ENCODE peak calls at places on chromosomes 3 and 15, in seven cellular contexts. One of them, this sample, is unnamed.

GRCh38 chr3:30894521-30895289 is at the start of gene GADL1:
- DNase-seq in NCI-H1092: peak
- DNase-seq in T-helper 17 cell: no peak
- DNase-seq in left cardiac atrium: peak
- DNase-seq in GM12865: peak
- DNase-seq in activated CD8-positive, alpha-beta memory T cell treated with anti-CD3 and anti-CD28 coated beads for 24 hours: peak
- DNase-seq in H1: no peak
- DNase-seq in this sample: peak

GRCh38 chr15:71409541-71409940 is 294.3 kb downstream of the THSD4 start:
- DNase-seq in activated CD8-positive, alpha-beta memory T cell treated with anti-CD3 and anti-CD28 coated beads for 24 hours: no peak
- DNase-seq in H1: no peak
- DNase-seq in left cardiac atrium: no peak
- DNase-seq in T-helper 17 cell: no peak
- DNase-seq in GM12865: no peak
- DNase-seq in NCI-H1092: no peak
- DNase-seq in this sample: no peak

GRCh38 chr15:94683912-94684311 is 452.6 kb downstream of the MCTP2 start:
- DNase-seq in left cardiac atrium: no peak
- DNase-seq in GM12865: no peak
- DNase-seq in activated CD8-positive, alpha-beta memory T cell treated with anti-CD3 and anti-CD28 coated beads for 24 hours: no peak
- DNase-seq in NCI-H1092: no peak
- DNase-seq in T-helper 17 cell: no peak
- DNase-seq in H1: no peak
- DNase-seq in this sample: no peak

GRCh38 chr3:152556731-152557254 is 278.1 kb upstream of the P2RY1 start:
- DNase-seq in GM12865: peak
- DNase-seq in activated CD8-positive, alpha-beta memory T cell treated with anti-CD3 and anti-CD28 coated beads for 24 hours: no peak
- DNase-seq in H1: no peak
- DNase-seq in T-helper 17 cell: no peak
- DNase-seq in NCI-H1092: no peak
- DNase-seq in left cardiac atrium: peak
- DNase-seq in this sample: no peak

GRCh38 chr3:184085389-184085852 is 11.4 kb upstream of the HTR3E start:
- DNase-seq in T-helper 17 cell: no peak
- DNase-seq in H1: no peak
- DNase-seq in left cardiac atrium: no peak
- DNase-seq in GM12865: peak
- DNase-seq in NCI-H1092: no peak
- DNase-seq in activated CD8-positive, alpha-beta memory T cell treated with anti-CD3 and anti-CD28 coated beads for 24 hours: no peak
- DNase-seq in this sample: no peak

GRCh38 chr3:175495331-175495730 is 636.2 kb downstream of the NAALADL2 start:
- DNase-seq in H1: no peak
- DNase-seq in GM12865: peak
- DNase-seq in activated CD8-positive, alpha-beta memory T cell treated with anti-CD3 and anti-CD28 coated beads for 24 hours: no peak
- DNase-seq in NCI-H1092: no peak
- DNase-seq in left cardiac atrium: no peak
- DNase-seq in T-helper 17 cell: no peak
- DNase-seq in this sample: no peak

GRCh38 chr3:72114773-72115172 is 329.8 kb upstream of the PROK2 start:
- DNase-seq in activated CD8-positive, alpha-beta memory T cell treated with anti-CD3 and anti-CD28 coated beads for 24 hours: no peak
- DNase-seq in NCI-H1092: no peak
- DNase-seq in T-helper 17 cell: no peak
- DNase-seq in GM12865: no peak
- DNase-seq in left cardiac atrium: no peak
- DNase-seq in H1: no peak
- DNase-seq in this sample: no peak

GRCh38 chr3:58835075-58835474 is 168.5 kb upstream of the FAM3D start:
- DNase-seq in NCI-H1092: no peak
- DNase-seq in T-helper 17 cell: no peak
- DNase-seq in H1: no peak
- DNase-seq in GM12865: no peak
- DNase-seq in left cardiac atrium: no peak
- DNase-seq in activated CD8-positive, alpha-beta memory T cell treated with anti-CD3 and anti-CD28 coated beads for 24 hours: no peak
- DNase-seq in this sample: no peak

GRCh38 chr15:77014137-77015081 is 19.5 kb downstream of the PSTPIP1 start:
- DNase-seq in T-helper 17 cell: no peak
- DNase-seq in NCI-H1092: no peak
- DNase-seq in H1: no peak
- DNase-seq in GM12865: peak
- DNase-seq in left cardiac atrium: peak
- DNase-seq in activated CD8-positive, alpha-beta memory T cell treated with anti-CD3 and anti-CD28 coated beads for 24 hours: peak
- DNase-seq in this sample: peak

GRCh38 chr15:77577350-77577749 is 55.4 kb downstream of the LINGO1 start:
- DNase-seq in GM12865: no peak
- DNase-seq in NCI-H1092: no peak
- DNase-seq in left cardiac atrium: no peak
- DNase-seq in activated CD8-positive, alpha-beta memory T cell treated with anti-CD3 and anti-CD28 coated beads for 24 hours: no peak
- DNase-seq in H1: no peak
- DNase-seq in T-helper 17 cell: no peak
- DNase-seq in this sample: peak

GRCh38 chr3:80771085-80771484 is 990.4 kb downstream of the GBE1 start:
- DNase-seq in activated CD8-positive, alpha-beta memory T cell treated with anti-CD3 and anti-CD28 coated beads for 24 hours: no peak
- DNase-seq in H1: no peak
- DNase-seq in T-helper 17 cell: no peak
- DNase-seq in NCI-H1092: no peak
- DNase-seq in left cardiac atrium: peak
- DNase-seq in GM12865: no peak
- DNase-seq in this sample: peak

GRCh38 chr3:133890037-133890436 is 5.6 kb downstream of the RAB6B start:
- DNase-seq in activated CD8-positive, alpha-beta memory T cell treated with anti-CD3 and anti-CD28 coated beads for 24 hours: no peak
- DNase-seq in GM12865: no peak
- DNase-seq in T-helper 17 cell: no peak
- DNase-seq in NCI-H1092: no peak
- DNase-seq in H1: no peak
- DNase-seq in left cardiac atrium: no peak
- DNase-seq in this sample: no peak

GRCh38 chr3:191412764-191413163 is 48.2 kb upstream of the PYDC2 start:
- DNase-seq in GM12865: no peak
- DNase-seq in activated CD8-positive, alpha-beta memory T cell treated with anti-CD3 and anti-CD28 coated beads for 24 hours: no peak
- DNase-seq in T-helper 17 cell: no peak
- DNase-seq in left cardiac atrium: no peak
- DNase-seq in H1: no peak
- DNase-seq in NCI-H1092: no peak
- DNase-seq in this sample: no peak

GRCh38 chr3:123379041-123379830 is 69.7 kb downstream of the ADCY5 start:
- DNase-seq in GM12865: no peak
- DNase-seq in left cardiac atrium: no peak
- DNase-seq in NCI-H1092: no peak
- DNase-seq in H1: no peak
- DNase-seq in activated CD8-positive, alpha-beta memory T cell treated with anti-CD3 and anti-CD28 coated beads for 24 hours: no peak
- DNase-seq in T-helper 17 cell: no peak
- DNase-seq in this sample: no peak

GRCh38 chr15:88324241-88325065 is 67.9 kb upstream of the NTRK3 start:
- DNase-seq in NCI-H1092: no peak
- DNase-seq in activated CD8-positive, alpha-beta memory T cell treated with anti-CD3 and anti-CD28 coated beads for 24 hours: no peak
- DNase-seq in left cardiac atrium: no peak
- DNase-seq in H1: no peak
- DNase-seq in T-helper 17 cell: no peak
- DNase-seq in GM12865: no peak
- DNase-seq in this sample: no peak

GRCh38 chr15:65195542-65196026 is 10.4 kb upstream of the CLPX start:
- DNase-seq in H1: no peak
- DNase-seq in left cardiac atrium: no peak
- DNase-seq in NCI-H1092: no peak
- DNase-seq in GM12865: no peak
- DNase-seq in T-helper 17 cell: no peak
- DNase-seq in activated CD8-positive, alpha-beta memory T cell treated with anti-CD3 and anti-CD28 coated beads for 24 hours: no peak
- DNase-seq in this sample: no peak

GRCh38 chr15:77094397-77095030 is 23.6 kb upstream of the TSPAN3 start:
- DNase-seq in GM12865: no peak
- DNase-seq in activated CD8-positive, alpha-beta memory T cell treated with anti-CD3 and anti-CD28 coated beads for 24 hours: peak
- DNase-seq in H1: no peak
- DNase-seq in NCI-H1092: no peak
- DNase-seq in T-helper 17 cell: no peak
- DNase-seq in left cardiac atrium: no peak
- DNase-seq in this sample: peak

GRCh38 chr3:123552095-123552714 is 32.6 kb downstream of the HACD2 start:
- DNase-seq in left cardiac atrium: no peak
- DNase-seq in T-helper 17 cell: no peak
- DNase-seq in activated CD8-positive, alpha-beta memory T cell treated with anti-CD3 and anti-CD28 coated beads for 24 hours: no peak
- DNase-seq in H1: no peak
- DNase-seq in NCI-H1092: no peak
- DNase-seq in GM12865: peak
- DNase-seq in this sample: no peak

GRCh38 chr3:87298111-87298718 is 21.8 kb upstream of the POU1F1 start:
- DNase-seq in NCI-H1092: no peak
- DNase-seq in activated CD8-positive, alpha-beta memory T cell treated with anti-CD3 and anti-CD28 coated beads for 24 hours: no peak
- DNase-seq in left cardiac atrium: no peak
- DNase-seq in GM12865: peak
- DNase-seq in T-helper 17 cell: no peak
- DNase-seq in H1: no peak
- DNase-seq in this sample: no peak

GRCh38 chr15:78671626-78672211 is 30.7 kb upstream of the CHRNB4 start:
- DNase-seq in activated CD8-positive, alpha-beta memory T cell treated with anti-CD3 and anti-CD28 coated beads for 24 hours: no peak
- DNase-seq in H1: peak
- DNase-seq in GM12865: no peak
- DNase-seq in left cardiac atrium: no peak
- DNase-seq in NCI-H1092: peak
- DNase-seq in T-helper 17 cell: no peak
- DNase-seq in this sample: peak

GRCh38 chr15:48928877-48929538 is 34.7 kb downstream of the SHC4 start:
- DNase-seq in H1: no peak
- DNase-seq in left cardiac atrium: no peak
- DNase-seq in T-helper 17 cell: no peak
- DNase-seq in activated CD8-positive, alpha-beta memory T cell treated with anti-CD3 and anti-CD28 coated beads for 24 hours: no peak
- DNase-seq in NCI-H1092: no peak
- DNase-seq in GM12865: no peak
- DNase-seq in this sample: no peak

GRCh38 chr3:133821767-133822638 is 16.4 kb downstream of the SRPRB start:
- DNase-seq in activated CD8-positive, alpha-beta memory T cell treated with anti-CD3 and anti-CD28 coated beads for 24 hours: peak
- DNase-seq in left cardiac atrium: peak
- DNase-seq in GM12865: no peak
- DNase-seq in H1: peak
- DNase-seq in NCI-H1092: no peak
- DNase-seq in T-helper 17 cell: no peak
- DNase-seq in this sample: peak

GRCh38 chr15:83446904-83447708 is at the start of gene SH3GL3:
- DNase-seq in T-helper 17 cell: peak
- DNase-seq in activated CD8-positive, alpha-beta memory T cell treated with anti-CD3 and anti-CD28 coated beads for 24 hours: peak
- DNase-seq in left cardiac atrium: peak
- DNase-seq in GM12865: peak
- DNase-seq in H1: peak
- DNase-seq in NCI-H1092: peak
- DNase-seq in this sample: peak

GRCh38 chr3:197042539-197042938 is 12.9 kb upstream of the MELTF start:
- DNase-seq in activated CD8-positive, alpha-beta memory T cell treated with anti-CD3 and anti-CD28 coated beads for 24 hours: no peak
- DNase-seq in GM12865: no peak
- DNase-seq in NCI-H1092: no peak
- DNase-seq in T-helper 17 cell: no peak
- DNase-seq in left cardiac atrium: no peak
- DNase-seq in H1: no peak
- DNase-seq in this sample: no peak

GRCh38 chr15:64527263-64527984 is 67.0 kb downstream of the ZNF609 start:
- DNase-seq in NCI-H1092: no peak
- DNase-seq in activated CD8-positive, alpha-beta memory T cell treated with anti-CD3 and anti-CD28 coated beads for 24 hours: no peak
- DNase-seq in GM12865: no peak
- DNase-seq in T-helper 17 cell: no peak
- DNase-seq in left cardiac atrium: no peak
- DNase-seq in H1: no peak
- DNase-seq in this sample: no peak

GRCh38 chr3:4506559-4507009 is 13.4 kb downstream of the ITPR1 start:
- DNase-seq in H1: no peak
- DNase-seq in T-helper 17 cell: no peak
- DNase-seq in activated CD8-positive, alpha-beta memory T cell treated with anti-CD3 and anti-CD28 coated beads for 24 hours: no peak
- DNase-seq in GM12865: no peak
- DNase-seq in NCI-H1092: no peak
- DNase-seq in left cardiac atrium: no peak
- DNase-seq in this sample: no peak

GRCh38 chr3:169667380-169667671 is 3.8 kb upstream of the MECOM start:
- DNase-seq in NCI-H1092: no peak
- DNase-seq in T-helper 17 cell: no peak
- DNase-seq in left cardiac atrium: no peak
- DNase-seq in activated CD8-positive, alpha-beta memory T cell treated with anti-CD3 and anti-CD28 coated beads for 24 hours: no peak
- DNase-seq in GM12865: no peak
- DNase-seq in H1: no peak
- DNase-seq in this sample: no peak

GRCh38 chr3:139561959-139562676 is 22.6 kb upstream of the RBP1 start:
- DNase-seq in NCI-H1092: peak
- DNase-seq in GM12865: peak
- DNase-seq in left cardiac atrium: peak
- DNase-seq in activated CD8-positive, alpha-beta memory T cell treated with anti-CD3 and anti-CD28 coated beads for 24 hours: no peak
- DNase-seq in H1: no peak
- DNase-seq in T-helper 17 cell: no peak
- DNase-seq in this sample: peak

GRCh38 chr3:5093786-5094185 is 28.3 kb upstream of the ARL8B start:
- DNase-seq in H1: no peak
- DNase-seq in left cardiac atrium: no peak
- DNase-seq in NCI-H1092: no peak
- DNase-seq in GM12865: no peak
- DNase-seq in activated CD8-positive, alpha-beta memory T cell treated with anti-CD3 and anti-CD28 coated beads for 24 hours: no peak
- DNase-seq in T-helper 17 cell: no peak
- DNase-seq in this sample: no peak

GRCh38 chr15:63396546-63396939 is 14.9 kb upstream of the CA12 start:
- DNase-seq in activated CD8-positive, alpha-beta memory T cell treated with anti-CD3 and anti-CD28 coated beads for 24 hours: no peak
- DNase-seq in H1: no peak
- DNase-seq in GM12865: no peak
- DNase-seq in left cardiac atrium: no peak
- DNase-seq in NCI-H1092: no peak
- DNase-seq in T-helper 17 cell: no peak
- DNase-seq in this sample: no peak

GRCh38 chr15:57306944-57307411 is 69.3 kb upstream of the CGNL1 start:
- DNase-seq in left cardiac atrium: no peak
- DNase-seq in H1: no peak
- DNase-seq in NCI-H1092: no peak
- DNase-seq in GM12865: no peak
- DNase-seq in T-helper 17 cell: no peak
- DNase-seq in activated CD8-positive, alpha-beta memory T cell treated with anti-CD3 and anti-CD28 coated beads for 24 hours: no peak
- DNase-seq in this sample: no peak

GRCh38 chr15:32649336-32649735 is 7.8 kb downstream of the SCG5 start:
- DNase-seq in H1: no peak
- DNase-seq in activated CD8-positive, alpha-beta memory T cell treated with anti-CD3 and anti-CD28 coated beads for 24 hours: no peak
- DNase-seq in left cardiac atrium: no peak
- DNase-seq in T-helper 17 cell: no peak
- DNase-seq in NCI-H1092: no peak
- DNase-seq in GM12865: no peak
- DNase-seq in this sample: no peak

GRCh38 chr15:62964251-62964650 is 78.3 kb upstream of the TPM1 start:
- DNase-seq in left cardiac atrium: no peak
- DNase-seq in H1: no peak
- DNase-seq in T-helper 17 cell: no peak
- DNase-seq in NCI-H1092: no peak
- DNase-seq in GM12865: no peak
- DNase-seq in activated CD8-positive, alpha-beta memory T cell treated with anti-CD3 and anti-CD28 coated beads for 24 hours: no peak
- DNase-seq in this sample: no peak